ENCODE peak calls at places on chromosomes 4 and X, in nine cellular contexts. One of them, this sample, is unnamed.

GRCh38 chr4:102437111-102437510 is 64.0 kb upstream of the NFKB1 start:
- DNase-seq in aorta: no peak
- DNase-seq in choroid plexus epithelial cell: no peak
- DNase-seq in body of pancreas: no peak
- DNase-seq in sciatic nerve: no peak
- DNase-seq in cardiac muscle cell: no peak
- DNase-seq in DMS153: no peak
- DNase-seq in Kasumi-1: peak
- DNase-seq in H7: no peak
- DNase-seq in this sample: no peak

GRCh38 chr4:169115897-169116254 is 105.8 kb upstream of the CBR4 start:
- DNase-seq in cardiac muscle cell: peak
- DNase-seq in body of pancreas: peak
- DNase-seq in DMS153: no peak
- DNase-seq in choroid plexus epithelial cell: peak
- DNase-seq in H7: peak
- DNase-seq in Kasumi-1: peak
- DNase-seq in sciatic nerve: no peak
- DNase-seq in aorta: no peak
- DNase-seq in this sample: peak

GRCh38 chrX:38919202-38919601 is 117.9 kb downstream of the MID1IP1 start:
- DNase-seq in cardiac muscle cell: no peak
- DNase-seq in aorta: no peak
- DNase-seq in DMS153: no peak
- DNase-seq in body of pancreas: no peak
- DNase-seq in Kasumi-1: no peak
- DNase-seq in sciatic nerve: no peak
- DNase-seq in H7: no peak
- DNase-seq in choroid plexus epithelial cell: no peak
- DNase-seq in this sample: no peak

GRCh38 chrX:7139202-7140081 is 8.1 kb upstream of the STS start:
- DNase-seq in choroid plexus epithelial cell: peak
- DNase-seq in body of pancreas: no peak
- DNase-seq in H7: no peak
- DNase-seq in Kasumi-1: no peak
- DNase-seq in sciatic nerve: no peak
- DNase-seq in aorta: no peak
- DNase-seq in DMS153: no peak
- DNase-seq in cardiac muscle cell: no peak
- DNase-seq in this sample: no peak

GRCh38 chr4:146333895-146334262 is 119.5 kb downstream of the REELD1 start:
- DNase-seq in choroid plexus epithelial cell: no peak
- DNase-seq in H7: no peak
- DNase-seq in DMS153: no peak
- DNase-seq in sciatic nerve: no peak
- DNase-seq in aorta: no peak
- DNase-seq in Kasumi-1: no peak
- DNase-seq in body of pancreas: no peak
- DNase-seq in cardiac muscle cell: no peak
- DNase-seq in this sample: no peak

GRCh38 chr4:184655889-184656869 is 6.6 kb downstream of the PRIMPOL start:
- DNase-seq in sciatic nerve: no peak
- DNase-seq in choroid plexus epithelial cell: no peak
- DNase-seq in DMS153: no peak
- DNase-seq in Kasumi-1: no peak
- DNase-seq in body of pancreas: no peak
- DNase-seq in aorta: no peak
- DNase-seq in cardiac muscle cell: no peak
- DNase-seq in H7: no peak
- DNase-seq in this sample: no peak

GRCh38 chrX:150690126-150690525 is 3.1 kb upstream of the MTMR1 start:
- DNase-seq in Kasumi-1: no peak
- DNase-seq in sciatic nerve: no peak
- DNase-seq in choroid plexus epithelial cell: peak
- DNase-seq in body of pancreas: no peak
- DNase-seq in DMS153: no peak
- DNase-seq in cardiac muscle cell: no peak
- DNase-seq in H7: no peak
- DNase-seq in aorta: no peak
- DNase-seq in this sample: no peak

GRCh38 chr4:187175197-187175596 is 451.5 kb upstream of the FAT1 start:
- DNase-seq in cardiac muscle cell: no peak
- DNase-seq in sciatic nerve: no peak
- DNase-seq in H7: no peak
- DNase-seq in Kasumi-1: no peak
- DNase-seq in body of pancreas: no peak
- DNase-seq in aorta: no peak
- DNase-seq in choroid plexus epithelial cell: no peak
- DNase-seq in DMS153: no peak
- DNase-seq in this sample: no peak

GRCh38 chrX:18654873-18655836 is 16.8 kb downstream of the RS1 start:
- DNase-seq in aorta: no peak
- DNase-seq in DMS153: no peak
- DNase-seq in choroid plexus epithelial cell: peak
- DNase-seq in body of pancreas: no peak
- DNase-seq in sciatic nerve: no peak
- DNase-seq in Kasumi-1: no peak
- DNase-seq in cardiac muscle cell: no peak
- DNase-seq in H7: no peak
- DNase-seq in this sample: no peak

GRCh38 chr4:95428216-95429085 is 120.3 kb downstream of the UNC5C start:
- DNase-seq in choroid plexus epithelial cell: no peak
- DNase-seq in aorta: no peak
- DNase-seq in cardiac muscle cell: peak
- DNase-seq in body of pancreas: no peak
- DNase-seq in Kasumi-1: no peak
- DNase-seq in sciatic nerve: no peak
- DNase-seq in H7: no peak
- DNase-seq in DMS153: no peak
- DNase-seq in this sample: peak

GRCh38 chr4:88070031-88070430 is 62.6 kb downstream of the PKD2 start:
- DNase-seq in body of pancreas: no peak
- DNase-seq in Kasumi-1: no peak
- DNase-seq in choroid plexus epithelial cell: no peak
- DNase-seq in DMS153: no peak
- DNase-seq in sciatic nerve: no peak
- DNase-seq in aorta: no peak
- DNase-seq in H7: no peak
- DNase-seq in cardiac muscle cell: no peak
- DNase-seq in this sample: no peak

GRCh38 chr4:128268970-128269369 is 18.6 kb downstream of the PGRMC2 start:
- DNase-seq in body of pancreas: no peak
- DNase-seq in cardiac muscle cell: no peak
- DNase-seq in sciatic nerve: no peak
- DNase-seq in Kasumi-1: no peak
- DNase-seq in DMS153: no peak
- DNase-seq in aorta: no peak
- DNase-seq in H7: no peak
- DNase-seq in choroid plexus epithelial cell: no peak
- DNase-seq in this sample: no peak

GRCh38 chrX:110012818-110013484 is 10.0 kb downstream of the TMEM164 start:
- DNase-seq in choroid plexus epithelial cell: no peak
- DNase-seq in cardiac muscle cell: no peak
- DNase-seq in DMS153: peak
- DNase-seq in Kasumi-1: no peak
- DNase-seq in body of pancreas: peak
- DNase-seq in H7: no peak
- DNase-seq in sciatic nerve: no peak
- DNase-seq in aorta: no peak
- DNase-seq in this sample: no peak

GRCh38 chrX:154411981-154412340 is 622 bp downstream of the TAFAZZIN start:
- DNase-seq in choroid plexus epithelial cell: peak
- DNase-seq in DMS153: peak
- DNase-seq in body of pancreas: peak
- DNase-seq in aorta: peak
- DNase-seq in cardiac muscle cell: peak
- DNase-seq in sciatic nerve: peak
- DNase-seq in Kasumi-1: peak
- DNase-seq in H7: peak
- DNase-seq in this sample: peak

GRCh38 chr4:5409237-5409636 is 299.1 kb downstream of the EVC2 start:
- DNase-seq in Kasumi-1: no peak
- DNase-seq in sciatic nerve: no peak
- DNase-seq in aorta: no peak
- DNase-seq in H7: no peak
- DNase-seq in DMS153: no peak
- DNase-seq in cardiac muscle cell: no peak
- DNase-seq in choroid plexus epithelial cell: no peak
- DNase-seq in body of pancreas: no peak
- DNase-seq in this sample: no peak

GRCh38 chr4:109232666-109233065 is 69.8 kb downstream of the COL25A1 start:
- DNase-seq in Kasumi-1: no peak
- DNase-seq in cardiac muscle cell: no peak
- DNase-seq in choroid plexus epithelial cell: peak
- DNase-seq in aorta: no peak
- DNase-seq in sciatic nerve: no peak
- DNase-seq in H7: no peak
- DNase-seq in body of pancreas: no peak
- DNase-seq in DMS153: no peak
- DNase-seq in this sample: no peak

GRCh38 chr4:19375931-19376330 is 875.8 kb upstream of the SLIT2 start:
- DNase-seq in aorta: no peak
- DNase-seq in choroid plexus epithelial cell: peak
- DNase-seq in H7: no peak
- DNase-seq in sciatic nerve: no peak
- DNase-seq in Kasumi-1: no peak
- DNase-seq in cardiac muscle cell: no peak
- DNase-seq in body of pancreas: no peak
- DNase-seq in DMS153: no peak
- DNase-seq in this sample: no peak

GRCh38 chrX:97672608-97673007 is 788.9 kb downstream of the RPA4 start:
- DNase-seq in sciatic nerve: no peak
- DNase-seq in DMS153: peak
- DNase-seq in aorta: no peak
- DNase-seq in choroid plexus epithelial cell: no peak
- DNase-seq in Kasumi-1: no peak
- DNase-seq in H7: no peak
- DNase-seq in body of pancreas: no peak
- DNase-seq in cardiac muscle cell: no peak
- DNase-seq in this sample: no peak

This sample was measured in erythroblast.